ENCODE peak calls at places on chromosomes 3 and 15, in six cellular contexts. One of them, this sample, is unnamed. For H3K9me3, the result is how much of the 10 kb centered on the place peaks cover.

GRCh38 chr15:88255496-88256171 is 905 bp downstream of the NTRK3 start:
- DNase-seq in heart right ventricle: no peak
- DNase-seq in CD8-positive, alpha-beta memory T cell: no peak
- DNase-seq in A549: peak
- DNase-seq in endodermal cell: peak
- DNase-seq in neural progenitor cell: peak
- DNase-seq in this sample: no peak

GRCh38 chr3:4722103-4722502 is 229.0 kb downstream of the ITPR1 start:
- DNase-seq in A549: peak
- DNase-seq in neural progenitor cell: no peak
- DNase-seq in heart right ventricle: peak
- DNase-seq in endodermal cell: no peak
- DNase-seq in CD8-positive, alpha-beta memory T cell: no peak
- DNase-seq in this sample: no peak

GRCh38 chr3:129525341-129525968 is 3.0 kb upstream of the RHO start:
- DNase-seq in CD8-positive, alpha-beta memory T cell: no peak
- DNase-seq in endodermal cell: no peak
- DNase-seq in A549: no peak
- DNase-seq in heart right ventricle: no peak
- DNase-seq in neural progenitor cell: no peak
- DNase-seq in this sample: no peak

GRCh38 chr3:115239717-115240116 is 92.6 kb upstream of the ZBTB20 start:
- DNase-seq in CD8-positive, alpha-beta memory T cell: no peak
- DNase-seq in neural progenitor cell: no peak
- DNase-seq in A549: peak
- DNase-seq in heart right ventricle: peak
- DNase-seq in endodermal cell: no peak
- DNase-seq in this sample: no peak

GRCh38 chr15:39195988-39196486 is 384.8 kb upstream of the THBS1 start:
- DNase-seq in CD8-positive, alpha-beta memory T cell: no peak
- DNase-seq in endodermal cell: no peak
- DNase-seq in A549: peak
- DNase-seq in heart right ventricle: no peak
- DNase-seq in neural progenitor cell: no peak
- DNase-seq in this sample: no peak

GRCh38 chr15:68417897-68418296 is 14.1 kb downstream of the ITGA11 start:
- DNase-seq in A549: no peak
- DNase-seq in heart right ventricle: no peak
- DNase-seq in neural progenitor cell: no peak
- DNase-seq in endodermal cell: peak
- DNase-seq in CD8-positive, alpha-beta memory T cell: no peak
- DNase-seq in this sample: no peak

GRCh38 chr3:42213417-42213816 is 52.6 kb downstream of the CCK start:
- DNase-seq in CD8-positive, alpha-beta memory T cell: peak
- DNase-seq in neural progenitor cell: no peak
- DNase-seq in endodermal cell: peak
- DNase-seq in heart right ventricle: no peak
- DNase-seq in A549: no peak
- DNase-seq in this sample: no peak

GRCh38 chr3:90062018-90062417 is 954.6 kb downstream of the EPHA3 start:
- DNase-seq in heart right ventricle: no peak
- DNase-seq in CD8-positive, alpha-beta memory T cell: no peak
- DNase-seq in endodermal cell: no peak
- DNase-seq in A549: no peak
- DNase-seq in neural progenitor cell: no peak
- DNase-seq in this sample: no peak

GRCh38 chr3:21509706-21510105 is 241.3 kb downstream of the ZNF385D start:
- DNase-seq in A549: no peak
- DNase-seq in heart right ventricle: no peak
- DNase-seq in neural progenitor cell: no peak
- DNase-seq in endodermal cell: no peak
- DNase-seq in CD8-positive, alpha-beta memory T cell: no peak
- DNase-seq in this sample: no peak

GRCh38 chr15:92079047-92079446 is 225.5 kb downstream of the SLCO3A1 start:
- DNase-seq in neural progenitor cell: peak
- DNase-seq in heart right ventricle: no peak
- DNase-seq in endodermal cell: peak
- DNase-seq in CD8-positive, alpha-beta memory T cell: no peak
- DNase-seq in A549: peak
- DNase-seq in this sample: no peak

GRCh38 chr3:86937306-86937791 is 53.6 kb downstream of the VGLL3 start:
- DNase-seq in CD8-positive, alpha-beta memory T cell: no peak
- DNase-seq in endodermal cell: no peak
- DNase-seq in A549: no peak
- DNase-seq in neural progenitor cell: no peak
- DNase-seq in heart right ventricle: peak
- DNase-seq in this sample: no peak

GRCh38 chr15:73530649-73531048 is 87.7 kb downstream of the REC114 start:
- DNase-seq in endodermal cell: no peak
- DNase-seq in CD8-positive, alpha-beta memory T cell: no peak
- DNase-seq in A549: no peak
- DNase-seq in heart right ventricle: no peak
- DNase-seq in neural progenitor cell: no peak
- DNase-seq in this sample: no peak

GRCh38 chr3:71611099-71611498 is 27.6 kb upstream of the FOXP1 start:
- DNase-seq in CD8-positive, alpha-beta memory T cell: no peak
- DNase-seq in A549: no peak
- DNase-seq in endodermal cell: no peak
- DNase-seq in heart right ventricle: no peak
- DNase-seq in neural progenitor cell: no peak
- DNase-seq in this sample: no peak

GRCh38 chr3:108430540-108430939 is 79.9 kb downstream of the MYH15 start:
- DNase-seq in CD8-positive, alpha-beta memory T cell: no peak
- DNase-seq in neural progenitor cell: no peak
- DNase-seq in A549: no peak
- DNase-seq in endodermal cell: no peak
- DNase-seq in heart right ventricle: no peak
- DNase-seq in this sample: no peak

GRCh38 chr15:66502491-66502890 is 2.2 kb downstream of the RPL4 start:
- DNase-seq in heart right ventricle: no peak
- DNase-seq in CD8-positive, alpha-beta memory T cell: no peak
- DNase-seq in neural progenitor cell: no peak
- DNase-seq in endodermal cell: no peak
- DNase-seq in A549: no peak
- DNase-seq in this sample: no peak

GRCh38 chr15:75831806-75832102 is 11.5 kb upstream of the UBE2Q2 start:
- DNase-seq in neural progenitor cell: no peak
- DNase-seq in CD8-positive, alpha-beta memory T cell: no peak
- DNase-seq in endodermal cell: no peak
- DNase-seq in A549: no peak
- DNase-seq in heart right ventricle: no peak
- DNase-seq in this sample: no peak

GRCh38 chr15:46670256-46670655 is 1035.4 kb downstream of the SQOR start:
- DNase-seq in CD8-positive, alpha-beta memory T cell: no peak
- DNase-seq in endodermal cell: no peak
- DNase-seq in heart right ventricle: no peak
- DNase-seq in A549: no peak
- DNase-seq in neural progenitor cell: no peak
- DNase-seq in this sample: no peak
- H3K9me3 ChIP-seq in CD8-positive, alpha-beta memory T cell: under half
- H3K9me3 ChIP-seq in endodermal cell: under half
- H3K9me3 ChIP-seq in heart right ventricle: under half
- H3K9me3 ChIP-seq in A549: under half
- H3K9me3 ChIP-seq in neural progenitor cell: under half
- H3K9me3 ChIP-seq in this sample: under half

DNA sequence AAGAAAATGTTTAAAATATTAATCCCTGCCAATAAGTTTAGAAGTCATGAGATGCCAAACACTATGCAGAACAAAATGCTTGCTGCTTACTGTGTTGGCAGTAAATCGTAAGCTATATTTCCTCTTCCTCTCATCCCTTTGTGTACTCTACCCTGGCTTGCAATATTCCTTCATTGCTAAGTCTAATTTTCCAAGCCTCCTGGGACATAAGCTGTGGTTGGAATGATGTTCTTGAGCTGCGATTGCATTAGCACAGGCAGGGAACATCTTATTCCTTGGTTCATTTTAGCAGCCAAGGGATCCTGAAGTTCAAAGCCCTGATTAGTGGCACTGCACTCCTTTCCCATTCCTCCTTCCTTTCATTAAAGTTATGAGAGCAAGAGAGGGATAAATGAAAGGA is 535.4 kb downstream of the OCA2 start:
- DNase-seq in heart right ventricle: no peak
- DNase-seq in endodermal cell: no peak
- DNase-seq in neural progenitor cell: no peak
- DNase-seq in A549: no peak
- DNase-seq in CD8-positive, alpha-beta memory T cell: no peak
- DNase-seq in this sample: no peak
- H3K9me3 ChIP-seq in heart right ventricle: under half
- H3K9me3 ChIP-seq in endodermal cell: under half
- H3K9me3 ChIP-seq in neural progenitor cell: under half
- H3K9me3 ChIP-seq in A549: under half
- H3K9me3 ChIP-seq in CD8-positive, alpha-beta memory T cell: under half
- H3K9me3 ChIP-seq in this sample: under half

GRCh38 chr15:25091421-25092158 is 136.8 kb downstream of the SNRPN start:
- DNase-seq in CD8-positive, alpha-beta memory T cell: no peak
- DNase-seq in neural progenitor cell: no peak
- DNase-seq in endodermal cell: peak
- DNase-seq in heart right ventricle: no peak
- DNase-seq in A549: no peak
- DNase-seq in this sample: no peak
- H3K9me3 ChIP-seq in CD8-positive, alpha-beta memory T cell: under half
- H3K9me3 ChIP-seq in neural progenitor cell: under half
- H3K9me3 ChIP-seq in endodermal cell: under half
- H3K9me3 ChIP-seq in heart right ventricle: half or more
- H3K9me3 ChIP-seq in A549: under half
- H3K9me3 ChIP-seq in this sample: under half

GRCh38 chr15:99983171-99983891 is 250.1 kb upstream of the LYSMD4 start:
- DNase-seq in A549: no peak
- DNase-seq in neural progenitor cell: peak
- DNase-seq in heart right ventricle: no peak
- DNase-seq in endodermal cell: peak
- DNase-seq in CD8-positive, alpha-beta memory T cell: peak
- DNase-seq in this sample: no peak
- H3K9me3 ChIP-seq in A549: under half
- H3K9me3 ChIP-seq in neural progenitor cell: under half
- H3K9me3 ChIP-seq in heart right ventricle: under half
- H3K9me3 ChIP-seq in endodermal cell: under half
- H3K9me3 ChIP-seq in CD8-positive, alpha-beta memory T cell: under half
- H3K9me3 ChIP-seq in this sample: under half

GRCh38 chr3:16687206-16687605 is 82.0 kb upstream of the DAZL start:
- DNase-seq in endodermal cell: no peak
- DNase-seq in CD8-positive, alpha-beta memory T cell: no peak
- DNase-seq in neural progenitor cell: peak
- DNase-seq in heart right ventricle: no peak
- DNase-seq in A549: no peak
- DNase-seq in this sample: no peak

DNA sequence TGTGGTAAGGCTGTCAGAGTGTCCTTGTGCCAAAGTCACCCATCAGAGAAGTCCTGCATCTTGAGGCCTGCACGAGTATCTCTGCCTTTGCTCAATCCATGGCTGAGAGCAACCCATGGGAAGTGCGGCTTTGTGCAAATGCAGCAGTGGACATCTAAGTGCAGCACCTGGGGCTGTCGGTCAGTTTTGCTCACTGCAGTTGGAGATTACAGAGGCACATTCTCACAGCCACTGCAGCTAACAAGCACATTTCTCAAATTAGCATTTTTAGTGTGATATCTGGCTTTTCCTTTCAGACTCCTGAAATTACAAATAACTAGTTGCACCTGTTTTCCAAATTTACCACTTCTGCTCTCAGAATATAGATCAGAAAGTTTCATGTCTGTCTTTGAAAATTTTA is 81.5 kb upstream of the DAZL start:
- DNase-seq in neural progenitor cell: no peak
- DNase-seq in heart right ventricle: no peak
- DNase-seq in endodermal cell: no peak
- DNase-seq in A549: no peak
- DNase-seq in CD8-positive, alpha-beta memory T cell: no peak
- DNase-seq in this sample: no peak
- H3K9me3 ChIP-seq in neural progenitor cell: under half
- H3K9me3 ChIP-seq in heart right ventricle: under half
- H3K9me3 ChIP-seq in endodermal cell: under half
- H3K9me3 ChIP-seq in A549: under half
- H3K9me3 ChIP-seq in CD8-positive, alpha-beta memory T cell: under half
- H3K9me3 ChIP-seq in this sample: under half

GRCh38 chr3:44729384-44729910 is at the start of gene ZNF501:
- DNase-seq in A549: no peak
- DNase-seq in heart right ventricle: peak
- DNase-seq in endodermal cell: peak
- DNase-seq in CD8-positive, alpha-beta memory T cell: peak
- DNase-seq in neural progenitor cell: peak
- DNase-seq in this sample: peak
- H3K9me3 ChIP-seq in A549: half or more
- H3K9me3 ChIP-seq in heart right ventricle: half or more
- H3K9me3 ChIP-seq in endodermal cell: half or more
- H3K9me3 ChIP-seq in CD8-positive, alpha-beta memory T cell: under half
- H3K9me3 ChIP-seq in neural progenitor cell: under half
- H3K9me3 ChIP-seq in this sample: half or more

DNA sequence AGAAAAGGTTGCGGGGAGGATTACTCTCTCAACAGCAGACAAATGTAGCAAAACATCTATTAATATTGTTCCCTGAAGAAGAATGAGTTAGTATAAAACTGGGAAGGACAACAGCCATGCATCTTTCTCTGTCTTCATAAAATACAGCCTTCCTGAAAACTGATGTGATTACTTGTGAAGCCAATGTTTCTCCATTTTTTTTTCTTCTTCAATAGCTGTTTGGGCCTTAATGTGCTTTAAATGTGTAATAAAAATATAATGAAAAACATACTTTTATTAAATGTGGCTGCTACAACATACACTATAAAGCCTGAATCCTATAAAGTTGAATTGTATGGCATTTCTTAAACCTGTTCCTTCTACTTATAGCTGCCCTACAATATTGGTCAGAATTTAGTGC is 146.3 kb upstream of the LMCD1 start:
- DNase-seq in A549: no peak
- DNase-seq in neural progenitor cell: no peak
- DNase-seq in endodermal cell: no peak
- DNase-seq in heart right ventricle: no peak
- DNase-seq in CD8-positive, alpha-beta memory T cell: no peak
- DNase-seq in this sample: no peak
- H3K9me3 ChIP-seq in A549: under half
- H3K9me3 ChIP-seq in neural progenitor cell: under half
- H3K9me3 ChIP-seq in endodermal cell: under half
- H3K9me3 ChIP-seq in heart right ventricle: under half
- H3K9me3 ChIP-seq in CD8-positive, alpha-beta memory T cell: under half
- H3K9me3 ChIP-seq in this sample: under half

GRCh38 chr3:191809326-191809949 is 348.5 kb downstream of the PYDC2 start:
- DNase-seq in CD8-positive, alpha-beta memory T cell: no peak
- DNase-seq in heart right ventricle: no peak
- DNase-seq in A549: no peak
- DNase-seq in neural progenitor cell: peak
- DNase-seq in endodermal cell: peak
- DNase-seq in this sample: no peak

GRCh38 chr3:191802671-191803070 is 341.7 kb downstream of the PYDC2 start:
- DNase-seq in endodermal cell: no peak
- DNase-seq in A549: no peak
- DNase-seq in neural progenitor cell: no peak
- DNase-seq in heart right ventricle: no peak
- DNase-seq in CD8-positive, alpha-beta memory T cell: no peak
- DNase-seq in this sample: no peak

GRCh38 chr3:191804935-191805334 is 344.0 kb downstream of the PYDC2 start:
- DNase-seq in A549: no peak
- DNase-seq in heart right ventricle: no peak
- DNase-seq in CD8-positive, alpha-beta memory T cell: no peak
- DNase-seq in neural progenitor cell: no peak
- DNase-seq in endodermal cell: no peak
- DNase-seq in this sample: no peak
- H3K9me3 ChIP-seq in A549: under half
- H3K9me3 ChIP-seq in heart right ventricle: half or more
- H3K9me3 ChIP-seq in CD8-positive, alpha-beta memory T cell: under half
- H3K9me3 ChIP-seq in neural progenitor cell: under half
- H3K9me3 ChIP-seq in endodermal cell: half or more
- H3K9me3 ChIP-seq in this sample: under half

This sample was measured in esophagus squamous epithelium.